ENCODE peak calls at places on chromosomes 5 and 9, in nine cellular contexts. One of them, this sample, is unnamed.
A peak's percentile ranks its signal among the peaks of the same experiment; 100 is the strongest.

GRCh38 chr5:72456391-72457060 is 50.7 kb downstream of the ZNF366 start:
- DNase-seq in cardiac muscle cell: no peak
- DNase-seq in Peyer's patch: no peak
- DNase-seq in T-helper 2 cell: no peak
- DNase-seq in iPS DF 6.9: no peak
- DNase-seq in NCI-H1105 treated with DMSO at 0.1 percent for 48 hours: no peak
- DNase-seq in astrocyte of the cerebellum: no peak
- DNase-seq in Daoy: no peak
- DNase-seq in activated CD4-positive, CD25-positive, alpha-beta regulatory T cell treated with anti-CD3 and anti-CD28 coated beads, Interleukin-2, amount 50 U/mL, for 16 hours: no peak
- DNase-seq in this sample: no peak

GRCh38 chr5:1973391-1974013 is 90.8 kb upstream of the IRX4 start:
- DNase-seq in cardiac muscle cell: no peak
- DNase-seq in Peyer's patch: no peak
- DNase-seq in T-helper 2 cell: no peak
- DNase-seq in iPS DF 6.9: no peak
- DNase-seq in NCI-H1105 treated with DMSO at 0.1 percent for 48 hours: no peak
- DNase-seq in astrocyte of the cerebellum: no peak
- DNase-seq in Daoy: no peak
- DNase-seq in activated CD4-positive, CD25-positive, alpha-beta regulatory T cell treated with anti-CD3 and anti-CD28 coated beads, Interleukin-2, amount 50 U/mL, for 16 hours: no peak
- DNase-seq in this sample: no peak

GRCh38 chr9:98627291-98627690 is 81.4 kb downstream of the GABBR2 start:
- DNase-seq in cardiac muscle cell: no peak
- DNase-seq in Peyer's patch: no peak
- DNase-seq in T-helper 2 cell: no peak
- DNase-seq in iPS DF 6.9: no peak
- DNase-seq in NCI-H1105 treated with DMSO at 0.1 percent for 48 hours: no peak
- DNase-seq in astrocyte of the cerebellum: no peak
- DNase-seq in Daoy: no peak
- DNase-seq in activated CD4-positive, CD25-positive, alpha-beta regulatory T cell treated with anti-CD3 and anti-CD28 coated beads, Interleukin-2, amount 50 U/mL, for 16 hours: no peak
- DNase-seq in this sample: no peak

GRCh38 chr9:84668204-84669007 is 1.1 kb upstream of the NTRK2 start:
- DNase-seq in cardiac muscle cell: peak; percentile 88
- DNase-seq in Peyer's patch: peak; percentile 60
- DNase-seq in T-helper 2 cell: no peak
- DNase-seq in iPS DF 6.9: no peak
- DNase-seq in NCI-H1105 treated with DMSO at 0.1 percent for 48 hours: peak; percentile 89
- DNase-seq in astrocyte of the cerebellum: peak; percentile 31
- DNase-seq in Daoy: peak; percentile 92
- DNase-seq in activated CD4-positive, CD25-positive, alpha-beta regulatory T cell treated with anti-CD3 and anti-CD28 coated beads, Interleukin-2, amount 50 U/mL, for 16 hours: no peak
- DNase-seq in this sample: no peak

GRCh38 chr9:18544456-18544855 is 70.5 kb downstream of the ADAMTSL1 start:
- DNase-seq in cardiac muscle cell: no peak
- DNase-seq in Peyer's patch: no peak
- DNase-seq in T-helper 2 cell: no peak
- DNase-seq in iPS DF 6.9: no peak
- DNase-seq in NCI-H1105 treated with DMSO at 0.1 percent for 48 hours: no peak
- DNase-seq in astrocyte of the cerebellum: no peak
- DNase-seq in Daoy: peak; percentile 32
- DNase-seq in activated CD4-positive, CD25-positive, alpha-beta regulatory T cell treated with anti-CD3 and anti-CD28 coated beads, Interleukin-2, amount 50 U/mL, for 16 hours: no peak
- DNase-seq in this sample: no peak

GRCh38 chr5:74446673-74447337 is 193.7 kb downstream of the ENC1 start:
- DNase-seq in cardiac muscle cell: no peak
- DNase-seq in Peyer's patch: no peak
- DNase-seq in T-helper 2 cell: no peak
- DNase-seq in iPS DF 6.9: no peak
- DNase-seq in NCI-H1105 treated with DMSO at 0.1 percent for 48 hours: no peak
- DNase-seq in astrocyte of the cerebellum: no peak
- DNase-seq in Daoy: peak; percentile 22
- DNase-seq in activated CD4-positive, CD25-positive, alpha-beta regulatory T cell treated with anti-CD3 and anti-CD28 coated beads, Interleukin-2, amount 50 U/mL, for 16 hours: no peak
- DNase-seq in this sample: no peak

GRCh38 chr5:170266570-170267379 is 30.8 kb downstream of the LCP2 start:
- DNase-seq in cardiac muscle cell: no peak
- DNase-seq in Peyer's patch: no peak
- DNase-seq in T-helper 2 cell: peak; percentile 45
- DNase-seq in iPS DF 6.9: no peak
- DNase-seq in NCI-H1105 treated with DMSO at 0.1 percent for 48 hours: no peak
- DNase-seq in astrocyte of the cerebellum: no peak
- DNase-seq in Daoy: peak; percentile 26
- DNase-seq in activated CD4-positive, CD25-positive, alpha-beta regulatory T cell treated with anti-CD3 and anti-CD28 coated beads, Interleukin-2, amount 50 U/mL, for 16 hours: no peak
- DNase-seq in this sample: peak; percentile 60

GRCh38 chr5:160375166-160375565 is 4.7 kb upstream of the C1QTNF2 start:
- DNase-seq in cardiac muscle cell: no peak
- DNase-seq in Peyer's patch: no peak
- DNase-seq in T-helper 2 cell: no peak
- DNase-seq in iPS DF 6.9: no peak
- DNase-seq in NCI-H1105 treated with DMSO at 0.1 percent for 48 hours: no peak
- DNase-seq in astrocyte of the cerebellum: no peak
- DNase-seq in Daoy: no peak
- DNase-seq in activated CD4-positive, CD25-positive, alpha-beta regulatory T cell treated with anti-CD3 and anti-CD28 coated beads, Interleukin-2, amount 50 U/mL, for 16 hours: no peak
- DNase-seq in this sample: no peak

GRCh38 chr5:16666861-16667481 is 50.2 kb upstream of the RETREG1 start:
- DNase-seq in cardiac muscle cell: peak; percentile 47
- DNase-seq in Peyer's patch: no peak
- DNase-seq in T-helper 2 cell: no peak
- DNase-seq in iPS DF 6.9: no peak
- DNase-seq in NCI-H1105 treated with DMSO at 0.1 percent for 48 hours: peak; percentile 28
- DNase-seq in astrocyte of the cerebellum: peak; percentile 3
- DNase-seq in Daoy: no peak
- DNase-seq in activated CD4-positive, CD25-positive, alpha-beta regulatory T cell treated with anti-CD3 and anti-CD28 coated beads, Interleukin-2, amount 50 U/mL, for 16 hours: no peak
- DNase-seq in this sample: no peak

GRCh38 chr5:116534988-116535387 is 39.6 kb downstream of the SEMA6A start:
- DNase-seq in cardiac muscle cell: no peak
- DNase-seq in Peyer's patch: no peak
- DNase-seq in T-helper 2 cell: no peak
- DNase-seq in iPS DF 6.9: no peak
- DNase-seq in NCI-H1105 treated with DMSO at 0.1 percent for 48 hours: no peak
- DNase-seq in astrocyte of the cerebellum: no peak
- DNase-seq in Daoy: no peak
- DNase-seq in activated CD4-positive, CD25-positive, alpha-beta regulatory T cell treated with anti-CD3 and anti-CD28 coated beads, Interleukin-2, amount 50 U/mL, for 16 hours: no peak
- DNase-seq in this sample: no peak